ENCODE peak calls at places on chromosome 2, in seven cellular contexts. W is lower lobe of right lung, P is SK-N-SH, T is tibial artery, Z is body of pancreas, I is thyroid gland, X is cardiac muscle cell. Y is an unnamed sample.

GRCh38 chr2:23526114-23526513 is 141.1 kb downstream of the KLHL29 start:
- DNase-seq in W (no peak), P (no peak), T (no peak), Z (no peak), I (no peak), X (no peak), Y (no peak)

GRCh38 chr2:128751751-128752150 is 433.1 kb upstream of the HS6ST1 start:
- DNase-seq in W (no peak), P (no peak), T (no peak), Z (no peak), I (peak), X (no peak), Y (no peak)

GRCh38 chr2:133338224-133338623 is 230.0 kb downstream of the NCKAP5 start:
- DNase-seq in W (no peak), P (no peak), T (no peak), Z (no peak), I (no peak), X (no peak), Y (no peak)

GRCh38 chr2:63035169-63035568 is 15.5 kb upstream of the OTX1 start:
- DNase-seq in W (no peak), P (no peak), T (no peak), Z (no peak), I (no peak), X (no peak), Y (no peak)

GRCh38 chr2:208249241-208249640 is 5.6 kb downstream of the IDH1 start:
- DNase-seq in W (no peak), P (no peak), T (no peak), Z (no peak), I (no peak), X (peak), Y (no peak)

GRCh38 chr2:231601356-231602229 is 8.9 kb downstream of the TEX44 start:
- DNase-seq in W (peak), P (peak), T (peak), Z (peak), I (peak), X (peak), Y (peak)

GRCh38 chr2:5484868-5485267 is 207.3 kb upstream of the SOX11 start:
- DNase-seq in W (no peak), P (no peak), T (no peak), Z (no peak), I (no peak), X (no peak), Y (no peak)

GRCh38 chr2:180983468-180984388 is 3.3 kb downstream of the UBE2E3 start:
- DNase-seq in W (no peak), P (peak), T (no peak), Z (peak), I (peak), X (peak), Y (peak)

GRCh38 chr2:130963058-130963848 is 126.5 kb downstream of the ARHGEF4 start:
- DNase-seq in W (no peak), P (peak), T (no peak), Z (no peak), I (no peak), X (no peak), Y (no peak)

GRCh38 chr2:228628682-228629081 is 447.2 kb upstream of the SPHKAP start:
- DNase-seq in W (no peak), P (no peak), T (no peak), Z (no peak), I (no peak), X (peak), Y (no peak)

GRCh38 chr2:143690204-143690603 is 561.0 kb downstream of the ARHGAP15 start:
- DNase-seq in W (no peak), P (no peak), T (no peak), Z (no peak), I (no peak), X (no peak), Y (no peak)

GRCh38 chr2:226611944-226612318 is 187.7 kb downstream of the IRS1 start:
- DNase-seq in W (no peak), P (no peak), T (no peak), Z (no peak), I (peak), X (no peak), Y (peak)

GRCh38 chr2:84965192-84965516 is 5.8 kb upstream of the KCMF1 start:
- DNase-seq in W (no peak), P (no peak), T (no peak), Z (no peak), I (no peak), X (no peak), Y (no peak)

GRCh38 chr2:56132138-56132537 is 51.7 kb upstream of the CCDC85A start:
- DNase-seq in W (no peak), P (peak), T (no peak), Z (no peak), I (no peak), X (peak), Y (peak)

GRCh38 chr2:9549420-9549819 is 6.2 kb downstream of the ADAM17 start:
- DNase-seq in W (no peak), P (no peak), T (no peak), Z (no peak), I (peak), X (no peak), Y (no peak)

GRCh38 chr2:85851253-85851955 is 37.4 kb downstream of the ST3GAL5 start:
- DNase-seq in W (no peak), P (no peak), T (no peak), Z (no peak), I (no peak), X (no peak), Y (no peak)

GRCh38 chr2:151833984-151834383 is 5.8 kb upstream of the ARL5A start:
- DNase-seq in W (no peak), P (no peak), T (no peak), Z (no peak), I (no peak), X (no peak), Y (no peak)

GRCh38 chr2:127037456-127037855 is 69.5 kb downstream of the BIN1 start:
- DNase-seq in W (no peak), P (no peak), T (no peak), Z (no peak), I (no peak), X (peak), Y (no peak)

GRCh38 chr2:127034056-127034455 is 72.9 kb downstream of the BIN1 start:
- DNase-seq in W (no peak), P (no peak), T (no peak), Z (no peak), I (no peak), X (no peak), Y (no peak)

GRCh38 chr2:127035212-127035611 is 71.7 kb downstream of the BIN1 start:
- DNase-seq in W (no peak), P (no peak), T (no peak), Z (no peak), I (no peak), X (no peak), Y (no peak)

GRCh38 chr2:127029652-127030051 is 77.3 kb downstream of the BIN1 start:
- DNase-seq in W (no peak), P (no peak), T (no peak), Z (no peak), I (no peak), X (peak), Y (no peak)

GRCh38 chr2:127032601-127033000 is 74.4 kb downstream of the BIN1 start:
- DNase-seq in W (no peak), P (no peak), T (no peak), Z (no peak), I (no peak), X (no peak), Y (no peak)
- H3K27ac ChIP-seq in W (no peak), P (no peak), T (no peak), Z (no peak), I (no peak), X (no peak), Y (no peak)

DNA sequence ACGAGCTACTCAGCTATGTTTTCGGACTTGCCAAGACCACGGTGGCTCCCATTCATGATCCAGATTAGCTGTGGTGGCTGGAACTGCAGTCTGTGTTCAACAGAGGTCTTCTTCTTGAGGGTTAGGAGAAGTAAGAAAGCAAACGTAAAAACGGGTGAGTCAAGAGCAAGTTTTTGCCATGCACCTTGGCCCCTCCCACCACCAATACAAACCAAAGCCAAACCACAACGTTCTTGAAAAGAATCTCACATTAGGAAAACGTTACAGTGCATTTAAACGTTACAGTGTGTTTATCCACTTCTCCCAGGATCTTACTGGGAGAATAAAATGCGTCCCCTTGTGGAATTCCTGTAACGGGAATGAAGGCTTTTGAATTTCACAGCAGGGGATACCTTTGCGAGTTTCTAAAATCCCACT is 725 bp downstream of the FBXO48 start:
- DNase-seq in W (no peak), P (no peak), T (no peak), Z (no peak), I (no peak), X (peak), Y (no peak)
- TF ChIP-seq CTCF in W (no peak), P (peak), T (peak), Z (no peak), I (no peak), X (peak), Y (peak)

GRCh38 chr2:14387332-14387731 is 245.2 kb upstream of the LRATD1 start:
- DNase-seq in W (no peak), P (no peak), T (no peak), Z (no peak), I (no peak), X (no peak), Y (no peak)

GRCh38 chr2:14388724-14389123 is 243.8 kb upstream of the LRATD1 start:
- DNase-seq in W (no peak), P (no peak), T (no peak), Z (no peak), I (no peak), X (no peak), Y (no peak)

GRCh38 chr2:14385043-14385442 is 247.5 kb upstream of the LRATD1 start:
- DNase-seq in W (no peak), P (no peak), T (no peak), Z (no peak), I (no peak), X (no peak), Y (no peak)
- H3K27ac ChIP-seq in W (no peak), P (no peak), T (no peak), Z (no peak), I (no peak), X (no peak), Y (no peak)

GRCh38 chr2:179877601-179878364 is 16.4 kb upstream of the ZNF385B start:
- DNase-seq in W (no peak), P (no peak), T (no peak), Z (no peak), I (no peak), X (no peak), Y (no peak)

GRCh38 chr2:179875864-179876263 is 14.5 kb upstream of the ZNF385B start:
- DNase-seq in W (no peak), P (no peak), T (no peak), Z (no peak), I (no peak), X (no peak), Y (no peak)

GRCh38 chr2:179876266-179876665 is 14.9 kb upstream of the ZNF385B start:
- DNase-seq in W (no peak), P (no peak), T (no peak), Z (no peak), I (no peak), X (no peak), Y (no peak)
- TF ChIP-seq CTCF in W (no peak), P (peak), T (no peak), Z (no peak), I (no peak), X (no peak), Y (no peak)

DNA sequence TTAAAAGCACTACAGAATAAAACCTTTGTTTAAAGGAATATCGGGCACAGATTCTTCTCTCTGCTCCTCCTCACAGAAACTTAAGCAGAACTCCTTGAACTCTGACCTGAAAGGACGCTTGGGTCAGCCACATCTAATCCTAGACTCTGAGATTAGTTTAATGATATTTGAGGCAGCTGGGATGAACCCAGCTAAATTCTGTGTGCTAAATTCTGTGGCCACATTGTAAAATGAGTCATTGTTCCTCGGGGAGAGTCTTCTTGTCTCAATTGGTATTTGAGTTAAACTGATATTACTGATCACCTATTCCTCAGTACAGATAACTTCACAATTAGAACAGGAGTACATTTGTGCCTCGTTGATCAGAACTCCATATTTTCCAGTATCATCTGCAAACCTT is 47.6 kb downstream of the SATB2 start:
- DNase-seq in W (no peak), P (no peak), T (no peak), Z (no peak), I (no peak), X (no peak), Y (no peak)
- H3K27ac ChIP-seq in W (no peak), P (no peak), T (no peak), Z (no peak), I (no peak), X (no peak), Y (no peak)

GRCh38 chr2:240762249-240762648 is 57.8 kb downstream of the KIF1A start:
- DNase-seq in W (no peak), P (no peak), T (no peak), Z (no peak), I (no peak), X (no peak), Y (no peak)

GRCh38 chr2:240762971-240763370 is 57.0 kb downstream of the KIF1A start:
- DNase-seq in W (no peak), P (no peak), T (no peak), Z (no peak), I (no peak), X (no peak), Y (no peak)

GRCh38 chr2:240759454-240759853 is 60.6 kb downstream of the KIF1A start:
- DNase-seq in W (no peak), P (no peak), T (no peak), Z (no peak), I (no peak), X (no peak), Y (no peak)

GRCh38 chr2:240760121-240760520 is 59.9 kb downstream of the KIF1A start:
- DNase-seq in W (no peak), P (no peak), T (no peak), Z (no peak), I (no peak), X (no peak), Y (no peak)

DNA sequence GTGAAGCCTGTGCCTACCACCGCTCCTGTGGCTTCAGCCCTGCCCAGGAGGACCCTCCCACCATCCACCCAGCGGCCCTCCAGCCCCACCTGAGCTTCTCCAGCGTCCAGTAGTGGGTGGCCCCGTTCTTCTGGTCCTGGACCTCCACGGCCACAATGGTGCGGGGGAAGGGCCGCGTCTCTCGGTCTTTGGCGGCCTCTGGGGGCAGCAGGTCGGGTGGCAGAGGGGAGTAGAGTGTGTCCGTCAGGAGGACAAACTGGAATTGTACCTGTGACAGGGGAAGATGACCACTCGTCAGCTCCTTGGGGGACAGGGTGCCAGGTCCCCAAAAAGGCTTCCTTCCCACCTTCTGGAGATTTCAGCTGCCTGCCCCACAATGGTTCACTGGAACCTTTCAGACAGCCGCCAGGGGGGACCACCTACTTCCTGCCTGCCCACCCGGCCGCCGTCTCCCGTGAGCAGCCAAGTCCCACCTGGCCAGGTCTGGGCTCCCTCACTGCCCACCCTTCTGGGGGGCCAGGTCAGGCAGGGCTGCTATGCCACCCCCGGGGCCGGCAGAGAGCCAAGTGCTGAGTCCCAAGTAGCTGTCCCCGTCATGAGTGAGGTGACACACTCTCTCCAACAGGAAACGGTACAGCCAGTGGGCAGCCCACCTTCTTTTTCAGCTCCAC is 59.3 kb downstream of the KIF1A start:
- DNase-seq in W (no peak), P (no peak), T (no peak), Z (no peak), I (no peak), X (no peak), Y (no peak)
- TF ChIP-seq CTCF in W (no peak), P (no peak), T (no peak), Z (no peak), I (no peak), X (no peak), Y (no peak)

GRCh38 chr2:157959249-157959648 is 83.1 kb upstream of the ACVR1 start:
- DNase-seq in W (no peak), P (no peak), T (no peak), Z (no peak), I (no peak), X (no peak), Y (no peak)

GRCh38 chr2:157952548-157952947 is 76.4 kb upstream of the ACVR1 start:
- DNase-seq in W (no peak), P (no peak), T (no peak), Z (no peak), I (peak), X (no peak), Y (no peak)

GRCh38 chr2:157957596-157957995 is 81.5 kb upstream of the ACVR1 start:
- DNase-seq in W (no peak), P (no peak), T (no peak), Z (no peak), I (no peak), X (no peak), Y (no peak)
- H3K27ac ChIP-seq in W (no peak), P (no peak), T (no peak), Z (no peak), I (no peak), X (no peak), Y (no peak)

GRCh38 chr2:225236769-225237323 is 162.7 kb upstream of the NYAP2 start:
- DNase-seq in W (no peak), P (no peak), T (no peak), Z (no peak), I (no peak), X (no peak), Y (no peak)
- TF ChIP-seq CTCF in W (no peak), P (no peak), T (no peak), Z (no peak), I (no peak), X (no peak), Y (no peak)

DNA sequence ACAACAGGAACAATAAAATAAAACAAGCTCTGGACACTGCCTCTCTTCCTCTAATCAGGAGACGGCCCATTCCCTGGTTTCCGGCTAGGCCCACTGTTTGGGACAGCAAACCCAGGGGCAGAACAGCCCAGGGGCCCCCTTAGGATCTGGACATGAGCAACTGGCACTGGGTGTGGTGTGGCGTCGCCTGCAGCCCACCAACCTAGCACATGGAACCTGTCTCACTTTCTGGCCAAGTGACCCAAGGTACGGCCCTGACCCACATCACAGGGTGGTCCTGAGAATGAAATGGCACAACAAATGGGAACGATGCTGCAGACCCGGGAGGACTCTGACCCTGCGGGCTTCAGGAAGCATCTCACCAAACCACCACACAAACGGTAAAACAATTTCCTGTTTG is 24.8 kb downstream of the FAM178B start:
- DNase-seq in W (no peak), P (no peak), T (no peak), Z (no peak), I (no peak), X (no peak), Y (no peak)
- H3K27ac ChIP-seq in W (no peak), P (no peak), T (no peak), Z (no peak), I (no peak), X (no peak), Y (no peak)

Y was measured in RWPE1.